ENCODE peak calls at places on chromosomes 6 and 20, in nine cellular contexts. L is type B pancreatic cell; T is stimulated activated CD4-positive, alpha-beta T cell treated with anti-CD3 and anti-CD28 coated beads, Interleukin-4, amount 100 ng/mL, for 24 hours; K is islet precursor cell; N is esophagus squamous epithelium; U is COR-L47; S is left ventricle myocardium inferior; H is NCI-H510A treated with DMSO at 0.1 percent for 48 hours; G is caudate nucleus. P is an unnamed sample.

GRCh38 chr20:49658508-49658907 is 55.2 kb downstream of the B4GALT5 start:
- DNase-seq in N (no peak), S (no peak), H (peak), L (no peak), G (no peak), T (no peak), U (no peak), K (peak), P (peak)

GRCh38 chr20:34713194-34713943 is 9.2 kb downstream of the TP53INP2 start:
- DNase-seq in U (no peak), L (no peak), N (no peak), K (no peak), H (no peak), G (no peak), S (no peak), T (peak), P (no peak)

GRCh38 chr6:123565529-123565928 is 71.2 kb downstream of the TRDN start:
- DNase-seq in U (no peak), H (no peak), G (no peak), L (no peak), S (no peak), K (no peak), T (no peak), N (no peak), P (no peak)

GRCh38 chr20:53216856-53217576 is 244.9 kb downstream of the TSHZ2 start:
- DNase-seq in N (peak), G (no peak), L (peak), S (peak), K (peak), H (peak), T (peak), U (peak), P (peak)

GRCh38 chr6:36130672-36131516 is 581 bp downstream of the MAPK13 start:
- DNase-seq in L (no peak), K (peak), T (peak), U (peak), H (peak), N (no peak), S (no peak), G (no peak), P (peak)

GRCh38 chr6:21922086-21922485 is 328.5 kb downstream of the SOX4 start:
- DNase-seq in H (no peak), T (no peak), S (no peak), N (no peak), G (no peak), U (no peak), K (peak), L (no peak), P (no peak)

GRCh38 chr20:56418385-56418861 is 6.4 kb downstream of the CASS4 start:
- DNase-seq in L (no peak), H (no peak), S (no peak), U (no peak), G (no peak), K (no peak), N (no peak), T (no peak), P (no peak)

GRCh38 chr6:4413073-4413472 is 277.7 kb upstream of the ECI2 start:
- DNase-seq in G (no peak), T (no peak), H (no peak), L (no peak), K (no peak), U (no peak), S (no peak), N (no peak), P (no peak)

GRCh38 chr6:9523462-9523861 is 891.4 kb downstream of the TFAP2A start:
- DNase-seq in H (no peak), S (no peak), T (no peak), G (no peak), N (no peak), U (no peak), K (peak), L (no peak), P (no peak)

GRCh38 chr6:170080828-170081368 is 210.0 kb downstream of the DLL1 start:
- DNase-seq in N (no peak), K (peak), S (peak), U (no peak), H (peak), T (peak), L (peak), G (no peak), P (peak)

GRCh38 chr6:140567469-140567868 is 1193.0 kb upstream of the CITED2 start:
- DNase-seq in S (no peak), L (no peak), T (no peak), G (no peak), N (no peak), U (no peak), H (no peak), K (no peak), P (no peak)

GRCh38 chr6:85585741-85586140 is 7.9 kb downstream of the SNX14 start:
- DNase-seq in G (no peak), K (no peak), N (no peak), U (no peak), H (no peak), T (no peak), S (no peak), L (no peak), P (no peak)

GRCh38 chr6:21604081-21604480 is 10.5 kb downstream of the SOX4 start:
- DNase-seq in L (no peak), N (no peak), U (no peak), K (no peak), S (no peak), T (no peak), H (no peak), G (no peak), P (no peak)

GRCh38 chr6:144647406-144647964 is 362.4 kb downstream of the UTRN start:
- DNase-seq in L (no peak), K (peak), U (no peak), T (no peak), N (no peak), S (no peak), G (no peak), H (no peak), P (no peak)

GRCh38 chr20:8633366-8633765 is 435.5 kb upstream of the PLCB4 start:
- DNase-seq in S (no peak), K (no peak), H (no peak), L (no peak), N (no peak), G (no peak), T (no peak), U (no peak), P (no peak)

GRCh38 chr6:43491750-43492661 is 14.6 kb downstream of the TJAP1 start:
- DNase-seq in K (no peak), U (no peak), G (no peak), T (no peak), N (no peak), S (peak), H (peak), L (no peak), P (no peak)

GRCh38 chr20:8254911-8255582 is 123.0 kb downstream of the PLCB1 start:
- DNase-seq in N (no peak), S (no peak), H (no peak), L (no peak), T (no peak), K (no peak), U (no peak), G (no peak), P (no peak)

GRCh38 chr6:3337521-3338350 is 79.0 kb downstream of the PSMG4 start:
- DNase-seq in U (no peak), G (no peak), T (no peak), S (no peak), L (no peak), N (no peak), H (no peak), K (no peak), P (no peak)

GRCh38 chr20:5910192-5910591 is 40.1 kb downstream of the TRMT6 start:
- DNase-seq in N (no peak), U (no peak), S (no peak), T (no peak), L (no peak), H (peak), K (no peak), G (no peak), P (peak)

GRCh38 chr20:19673575-19673974 is 84.5 kb upstream of the RIN2 start:
- DNase-seq in G (no peak), T (no peak), S (no peak), H (no peak), U (peak), N (no peak), L (no peak), K (no peak), P (no peak)

GRCh38 chr6:130293800-130294199 is 71.0 kb upstream of the SAMD3 start:
- DNase-seq in U (peak), G (no peak), S (no peak), T (peak), K (peak), L (no peak), H (no peak), N (no peak), P (peak)

GRCh38 chr6:16583151-16583762 is 178.0 kb downstream of the ATXN1 start:
- DNase-seq in N (no peak), L (no peak), S (no peak), H (no peak), U (no peak), G (no peak), K (no peak), T (no peak), P (no peak)

GRCh38 chr20:16864958-16865357 is 116.8 kb downstream of the OTOR start:
- DNase-seq in N (no peak), H (no peak), G (no peak), T (no peak), S (no peak), L (no peak), U (no peak), K (no peak), P (no peak)

GRCh38 chr6:110613356-110613755 is 136.9 kb upstream of the SLC22A16 start:
- DNase-seq in H (no peak), N (no peak), K (no peak), S (no peak), L (no peak), T (no peak), U (no peak), G (no peak), P (no peak)

GRCh38 chr6:33785766-33786165 is 3.2 kb downstream of the LEMD2 start:
- DNase-seq in L (no peak), K (peak), G (no peak), H (no peak), U (no peak), S (no peak), T (no peak), N (no peak), P (no peak)

GRCh38 chr6:44917430-44917829 is 410.7 kb upstream of the RUNX2 start:
- DNase-seq in T (no peak), S (no peak), G (no peak), U (no peak), K (no peak), L (no peak), N (no peak), H (no peak), P (no peak)

GRCh38 chr6:119218548-119218947 is 131.0 kb downstream of the MAN1A1 start:
- DNase-seq in K (no peak), G (no peak), L (no peak), S (no peak), H (no peak), U (no peak), T (no peak), N (no peak), P (no peak)

GRCh38 chr6:145315982-145316600 is 419.2 kb downstream of the EPM2A start:
- DNase-seq in L (no peak), K (no peak), U (no peak), N (no peak), G (no peak), S (no peak), T (no peak), H (no peak), P (no peak)

GRCh38 chr6:5656226-5656625 is 350.5 kb downstream of the NRN1 start:
- DNase-seq in G (no peak), H (no peak), U (no peak), T (no peak), S (no peak), L (no peak), N (no peak), K (no peak), P (no peak)

GRCh38 chr6:168053957-168054471 is 25.0 kb downstream of the FRMD1 start:
- DNase-seq in K (no peak), S (no peak), G (no peak), N (no peak), L (no peak), T (no peak), H (no peak), U (no peak), P (no peak)

GRCh38 chr20:46101957-46102356 is 12.2 kb upstream of the NCOA5 start:
- DNase-seq in L (no peak), H (no peak), U (no peak), S (no peak), G (no peak), N (no peak), K (no peak), T (no peak), P (no peak)

GRCh38 chr6:44312901-44313788 is at the start of gene AARS2:
- DNase-seq in H (peak), N (peak), U (peak), L (peak), G (no peak), T (peak), S (peak), K (peak), P (peak)

GRCh38 chr20:56158489-56158888 is 90.0 kb upstream of the MC3R start:
- DNase-seq in T (no peak), H (no peak), G (no peak), K (no peak), L (no peak), S (no peak), N (no peak), U (no peak), P (no peak)

P was measured in NCI-H1417.